ENCODE peak calls at places on chromosome 5, in four cellular contexts. P is K562, T is HCT116, W is HepG2. I is an unnamed sample.

GRCh38 chr5:122774519-122774860 is 390 bp upstream of the SNX2 start:
- DNase-seq in P (no peak), T (no peak), W (no peak), I (no peak)

GRCh38 chr5:139150359-139150999 is 47.7 kb downstream of the SIL1 start:
- DNase-seq in P (no peak), T (no peak), W (no peak), I (no peak)

GRCh38 chr5:86981898-86982297 is 285.8 kb upstream of the RASA1 start:
- DNase-seq in P (no peak), T (no peak), W (no peak), I (no peak)

GRCh38 chr5:111627862-111628261 is 115.5 kb upstream of the STARD4 start:
- DNase-seq in P (no peak), T (no peak), W (no peak), I (no peak)

GRCh38 chr5:93596676-93597441 is 13.8 kb downstream of the NR2F1 start:
- DNase-seq in P (peak), T (peak), W (peak), I (no peak)

GRCh38 chr5:158773151-158773550 is 326.6 kb downstream of the EBF1 start:
- DNase-seq in P (no peak), T (no peak), W (no peak), I (no peak)

GRCh38 chr5:154611341-154611767 is 133.3 kb upstream of the HAND1 start:
- DNase-seq in P (no peak), T (no peak), W (no peak), I (no peak)

GRCh38 chr5:86557920-86558319 is 59.8 kb upstream of the COX7C start:
- DNase-seq in P (no peak), T (no peak), W (no peak), I (no peak)

GRCh38 chr5:172102913-172103629 is 85.0 kb downstream of the STK10 start:
- DNase-seq in P (peak), T (peak), W (no peak), I (peak)
- TF ChIP-seq TCF7L2 in P (no peak), T (no peak), W (no peak), I (no peak)

GRCh38 chr5:9544502-9545300 is 1.2 kb downstream of the SEMA5A start:
- DNase-seq in P (peak), T (no peak), W (peak), I (peak)
- H3K27ac ChIP-seq in P (no peak), T (no peak), W (no peak), I (no peak)

GRCh38 chr5:40273936-40274335 is 405.8 kb upstream of the PTGER4 start:
- DNase-seq in P (no peak), T (no peak), W (no peak), I (no peak)
- TF ChIP-seq SIN3A in P (no peak), T (no peak), W (no peak), I (no peak)

DNA sequence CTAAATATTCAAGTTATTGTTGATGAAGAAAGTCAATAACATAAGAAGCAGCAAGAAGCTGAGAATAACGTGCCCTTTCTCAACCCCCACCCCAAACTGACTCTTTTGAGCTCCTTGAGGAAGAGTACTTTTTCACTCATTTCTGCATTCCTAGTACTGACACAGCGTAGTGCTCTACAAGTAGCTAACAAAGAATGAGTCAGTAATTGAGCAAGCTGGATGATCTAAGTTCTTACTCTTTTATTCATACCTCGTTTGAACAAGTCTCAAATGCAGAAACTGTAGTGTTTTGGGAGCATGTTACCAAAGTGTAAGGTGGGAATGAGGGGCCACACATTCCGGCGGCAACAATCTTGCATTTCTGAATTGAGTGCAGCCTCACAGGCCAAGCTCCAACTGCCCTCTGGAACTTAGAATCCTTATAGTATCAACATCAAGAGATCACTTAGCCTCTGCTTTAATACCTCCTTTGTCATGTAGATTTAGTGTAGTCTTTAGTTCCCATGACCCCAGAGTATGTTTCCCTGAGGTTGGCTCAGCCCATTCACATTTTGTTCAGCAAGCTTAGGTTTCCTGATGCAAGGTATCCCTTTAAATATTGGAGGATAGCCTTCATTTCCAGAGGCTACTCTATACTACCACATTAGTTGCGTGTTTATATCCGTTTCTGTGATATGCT is 152.0 kb downstream of the PRR16 start:
- DNase-seq in P (no peak), T (no peak), W (no peak), I (no peak)
- TF ChIP-seq TCF7L2 in P (no peak), T (no peak), W (no peak), I (no peak)

I was measured in Panc1.